ENCODE peak calls at places on chromosomes 2 and 18, in four cellular contexts. U is IMR-90, G is nephron progenitor cell, L is HCT116. P is an unnamed sample.

GRCh38 chr2:109229094-109229675 is 100.2 kb downstream of the SH3RF3 start:
- DNase-seq in U (no peak), G (no peak), L (no peak), P (no peak)

GRCh38 chr2:44722002-44722625 is 219.4 kb upstream of the SIX3 start:
- DNase-seq in U (no peak), G (no peak), L (no peak), P (no peak)

GRCh38 chr2:156464106-156464505 is 27.9 kb downstream of the GPD2 start:
- DNase-seq in U (peak), G (no peak), L (no peak), P (no peak)

GRCh38 chr2:161824226-161824625 is 200.0 kb downstream of the SLC4A10 start:
- DNase-seq in U (no peak), G (no peak), L (no peak), P (no peak)

GRCh38 chr2:108069515-108070310 is 83.4 kb downstream of the SLC5A7 start:
- DNase-seq in U (no peak), G (no peak), L (no peak), P (no peak)

GRCh38 chr2:115165529-115166109 is 723.2 kb downstream of the DPP10 start:
- DNase-seq in U (peak), G (peak), L (no peak), P (peak)

GRCh38 chr2:58606799-58607198 is 365.7 kb upstream of the FANCL start:
- DNase-seq in U (peak), G (no peak), L (no peak), P (no peak)

GRCh38 chr18:57466307-57466706 is 31.1 kb downstream of the ONECUT2 start:
- DNase-seq in U (no peak), G (no peak), L (no peak), P (no peak)

GRCh38 chr18:79797518-79798345 is at the start of gene KCNG2:
- DNase-seq in U (no peak), G (peak), L (no peak), P (peak)

GRCh38 chr2:85599468-85600234 is 2.8 kb downstream of the TMEM150A start:
- DNase-seq in U (no peak), G (no peak), L (no peak), P (no peak)

GRCh38 chr18:33826151-33826550 is 248.1 kb downstream of the ASXL3 start:
- DNase-seq in U (no peak), G (no peak), L (no peak), P (no peak)

GRCh38 chr2:47271054-47272000 is 116.2 kb upstream of the STPG4 start:
- DNase-seq in U (no peak), G (no peak), L (no peak), P (no peak)

GRCh38 chr2:26668041-26668440 is 24.5 kb upstream of the KCNK3 start:
- DNase-seq in U (no peak), G (no peak), L (no peak), P (no peak)

GRCh38 chr18:54466248-54467005 is 108.7 kb downstream of the C18orf54 start:
- DNase-seq in U (no peak), G (no peak), L (no peak), P (no peak)

GRCh38 chr2:226579519-226579918 is 220.1 kb downstream of the IRS1 start:
- DNase-seq in U (peak), G (no peak), L (no peak), P (no peak)

GRCh38 chr2:147364597-147364996 is 480.2 kb upstream of the ACVR2A start:
- DNase-seq in U (no peak), G (no peak), L (no peak), P (peak)

GRCh38 chr2:229313591-229313990 is 42.5 kb upstream of the PID1 start:
- DNase-seq in U (peak), G (no peak), L (no peak), P (no peak)

GRCh38 chr18:58671941-58672565 is 788 bp downstream of the MALT1 start:
- DNase-seq in U (peak), G (no peak), L (no peak), P (peak)

GRCh38 chr2:69667805-69668382 is 24.4 kb upstream of the AAK1 start:
- DNase-seq in U (peak), G (no peak), L (no peak), P (no peak)

GRCh38 chr2:132582360-132582759 is 87.6 kb downstream of the LYPD1 start:
- DNase-seq in U (peak), G (no peak), L (no peak), P (no peak)

GRCh38 chr2:241811952-241812729 is 3.1 kb downstream of the NEU4 start:
- DNase-seq in U (no peak), G (no peak), L (no peak), P (peak)

GRCh38 chr2:158297120-158297519 is 159.4 kb downstream of the CCDC148 start:
- DNase-seq in U (no peak), G (no peak), L (no peak), P (no peak)

GRCh38 chr2:225889452-225889851 is 489.9 kb downstream of the NYAP2 start:
- DNase-seq in U (peak), G (no peak), L (peak), P (peak)

GRCh38 chr2:54838585-54839035 is 115.1 kb downstream of the EML6 start:
- DNase-seq in U (peak), G (peak), L (peak), P (peak)

GRCh38 chr18:59286341-59286740 is 13.1 kb upstream of the RAX start:
- DNase-seq in U (no peak), G (no peak), L (no peak), P (no peak)

GRCh38 chr2:200408428-200409311 is 101.2 kb downstream of the KCTD18 start:
- DNase-seq in U (peak), G (peak), L (peak), P (no peak)

GRCh38 chr18:61697306-61697909 is 195.4 kb downstream of the RNF152 start:
- DNase-seq in U (no peak), G (no peak), L (no peak), P (no peak)

GRCh38 chr18:69631281-69631680 is 230.6 kb downstream of the DOK6 start:
- DNase-seq in U (no peak), G (no peak), L (no peak), P (no peak)

GRCh38 chr2:56671973-56672569 is 488.3 kb downstream of the CCDC85A start:
- DNase-seq in U (no peak), G (no peak), L (no peak), P (no peak)

GRCh38 chr18:56650056-56650455 is 1.1 kb upstream of the WDR7 start:
- DNase-seq in U (peak), G (no peak), L (no peak), P (no peak)

GRCh38 chr18:61891271-61891670 is 1.5 kb downstream of the RNF152 start:
- DNase-seq in U (no peak), G (no peak), L (no peak), P (no peak)

GRCh38 chr2:40332096-40332826 is 119.6 kb downstream of the SLC8A1 start:
- DNase-seq in U (peak), G (no peak), L (no peak), P (no peak)

GRCh38 chr2:158460632-158461297 is 4.0 kb downstream of the PKP4 start:
- DNase-seq in U (no peak), G (no peak), L (no peak), P (no peak)

GRCh38 chr2:121731366-121731765 is 5.3 kb downstream of the NIFK start:
- DNase-seq in U (no peak), G (no peak), L (no peak), P (no peak)

GRCh38 chr2:121736140-121736461 is 574 bp downstream of the NIFK start:
- DNase-seq in U (no peak), G (no peak), L (no peak), P (no peak)

GRCh38 chr2:121736462-121737336 is at the start of gene NIFK:
- DNase-seq in U (peak), G (peak), L (peak), P (peak)

GRCh38 chr2:121740973-121741372 is 4.3 kb upstream of the NIFK start:
- DNase-seq in U (no peak), G (no peak), L (no peak), P (no peak)

DNA sequence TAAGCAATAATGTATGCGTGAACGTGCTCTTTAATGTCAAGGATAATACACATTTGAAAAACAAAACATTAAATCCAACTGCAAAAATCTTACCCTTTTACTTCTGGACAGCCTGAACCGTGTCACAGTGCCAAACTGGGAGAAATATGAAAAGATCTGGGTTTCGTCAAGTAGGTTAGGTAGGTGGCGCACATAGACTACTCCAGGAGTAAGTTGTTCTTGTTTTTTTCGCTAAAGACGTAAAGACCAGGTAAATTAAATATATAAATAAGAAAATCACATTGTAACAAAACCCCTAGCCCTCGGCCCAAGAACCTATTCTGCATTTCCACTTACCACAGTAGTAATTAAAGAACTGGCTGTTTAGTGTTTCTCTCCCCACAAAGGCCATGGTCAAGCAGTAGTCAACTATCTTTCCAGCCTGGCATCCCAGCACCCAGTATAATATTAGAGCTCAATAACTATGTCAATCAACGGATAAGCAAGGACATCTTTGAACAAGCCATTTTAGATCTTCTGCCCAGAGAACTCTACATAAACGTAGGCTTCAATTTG is 1.1 kb downstream of the NIFK start:
- DNase-seq in U (no peak), G (no peak), L (no peak), P (no peak)
- TF ChIP-seq CTCF in U (peak), G (no peak), L (peak), P (peak)

GRCh38 chr2:210617732-210618330 is 61.4 kb downstream of the CPS1 start:
- DNase-seq in U (peak), G (no peak), L (peak), P (no peak)
- TF ChIP-seq CTCF in U (peak), G (peak), L (peak), P (peak)

GRCh38 chr2:191660575-191660974 is 17.4 kb upstream of the NABP1 start:
- DNase-seq in U (no peak), G (no peak), L (no peak), P (no peak)
- TF ChIP-seq CTCF in U (no peak), G (no peak), L (no peak), P (no peak)

DNA sequence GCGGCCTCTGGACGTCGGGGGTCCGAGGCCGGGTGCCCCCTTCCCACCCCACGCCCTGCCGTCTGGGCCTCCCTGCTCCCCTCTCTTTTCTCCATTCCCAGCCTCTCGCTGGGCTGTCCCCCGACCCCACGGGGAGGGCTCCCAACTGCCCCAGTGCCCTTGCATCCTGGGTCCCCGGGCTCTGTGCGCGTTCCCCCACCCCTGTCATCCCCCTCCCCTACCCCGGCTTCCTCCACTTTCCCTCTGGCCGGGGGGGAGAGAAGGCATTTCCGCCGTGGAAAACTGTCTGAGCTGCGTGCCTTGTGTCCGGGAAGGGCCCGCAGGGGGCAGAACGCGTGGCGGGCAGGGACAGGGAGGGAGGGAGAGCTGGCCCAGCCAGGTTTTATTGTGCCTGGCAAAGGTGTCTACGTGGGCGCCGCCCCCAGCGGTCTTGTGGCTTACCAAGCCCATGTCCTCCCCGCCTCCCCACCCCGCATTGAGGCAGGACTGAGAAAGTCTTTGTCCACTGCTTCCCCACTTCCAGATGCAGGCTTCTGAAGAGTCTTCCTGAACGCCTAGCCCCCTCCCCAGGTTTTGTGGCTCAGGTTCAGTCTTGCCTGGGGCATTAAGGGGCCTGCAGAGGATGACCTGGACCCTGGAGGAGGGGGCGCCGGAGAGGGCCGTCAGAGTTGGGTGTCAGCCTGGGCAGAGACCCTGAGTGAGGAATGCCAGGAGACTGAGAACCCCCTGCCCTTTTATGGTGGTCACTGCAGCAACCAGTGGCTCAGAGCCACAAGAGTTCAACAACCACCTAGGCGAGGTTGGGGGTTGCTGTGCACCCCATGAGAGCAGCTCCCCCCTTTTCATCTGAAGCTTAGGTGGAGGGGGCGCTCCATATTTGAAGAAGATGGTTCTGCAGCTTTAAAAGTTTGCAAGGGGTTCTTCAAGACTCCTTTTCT is 1.3 kb downstream of the ITM2C start:
- DNase-seq in U (no peak), G (peak), L (no peak), P (no peak)
- TF ChIP-seq CTCF in U (no peak), G (no peak), L (peak), P (no peak)

GRCh38 chr2:120205901-120206581 is 17.2 kb downstream of the TMEM185B start:
- DNase-seq in U (no peak), G (peak), L (no peak), P (no peak)
- TF ChIP-seq CTCF in U (peak), G (peak), L (peak), P (peak)

DNA sequence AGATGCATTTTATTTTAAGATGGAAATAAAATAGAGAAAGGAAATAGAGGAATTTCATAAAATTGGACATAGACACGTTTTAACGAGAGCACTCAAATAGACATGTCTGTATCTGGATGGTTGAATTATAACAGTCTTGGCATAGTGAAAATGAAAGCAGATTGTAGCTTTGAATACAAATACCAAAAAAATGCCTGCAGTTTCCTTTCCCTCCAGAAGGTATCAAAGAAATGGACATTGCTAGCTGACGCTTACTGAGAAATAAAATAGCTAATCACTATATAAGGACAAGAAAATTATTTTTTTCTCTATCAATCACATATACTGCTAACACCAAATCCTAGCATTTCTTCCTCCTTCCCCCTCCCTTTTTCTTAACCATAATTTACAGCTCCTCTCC is 11.4 kb upstream of the MAPRE2 start:
- DNase-seq in U (no peak), G (no peak), L (no peak), P (peak)
- TF ChIP-seq CTCF in U (no peak), G (no peak), L (no peak), P (no peak)

DNA sequence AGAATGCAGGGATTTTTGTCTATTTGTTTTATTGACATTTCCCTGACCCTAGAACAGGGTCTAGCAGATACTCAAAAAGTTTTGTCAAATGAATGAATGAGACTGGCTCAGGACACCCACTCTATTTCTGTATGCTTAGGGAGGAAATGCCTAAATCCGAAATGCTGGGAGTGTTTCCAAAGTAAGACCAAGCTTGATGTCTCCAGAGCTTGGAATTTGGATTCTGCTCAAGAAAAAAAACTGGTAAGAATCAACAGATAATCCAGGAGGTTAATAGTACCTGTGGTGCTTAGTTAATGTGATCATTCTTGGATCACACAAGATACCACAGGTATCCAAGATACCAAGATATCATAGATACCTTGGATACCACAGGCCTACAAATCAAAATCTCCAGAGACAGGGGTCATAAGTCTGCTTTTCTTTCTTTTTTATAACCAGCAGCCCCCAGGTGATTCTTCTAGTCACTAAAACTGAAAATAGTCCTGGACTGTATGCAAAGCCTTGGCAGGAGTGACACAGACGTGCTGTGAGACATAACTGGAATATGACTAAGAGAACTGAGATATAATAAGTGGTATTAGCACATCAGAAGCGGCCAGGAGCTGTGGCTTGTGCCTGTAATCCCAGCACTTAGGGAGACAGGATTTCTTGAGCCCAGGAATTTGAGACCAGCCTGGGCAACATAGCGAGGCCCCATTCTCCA is 39.9 kb upstream of the SP3 start:
- DNase-seq in U (peak), G (no peak), L (no peak), P (no peak)
- TF ChIP-seq CTCF in U (no peak), G (no peak), L (no peak), P (no peak)

DNA sequence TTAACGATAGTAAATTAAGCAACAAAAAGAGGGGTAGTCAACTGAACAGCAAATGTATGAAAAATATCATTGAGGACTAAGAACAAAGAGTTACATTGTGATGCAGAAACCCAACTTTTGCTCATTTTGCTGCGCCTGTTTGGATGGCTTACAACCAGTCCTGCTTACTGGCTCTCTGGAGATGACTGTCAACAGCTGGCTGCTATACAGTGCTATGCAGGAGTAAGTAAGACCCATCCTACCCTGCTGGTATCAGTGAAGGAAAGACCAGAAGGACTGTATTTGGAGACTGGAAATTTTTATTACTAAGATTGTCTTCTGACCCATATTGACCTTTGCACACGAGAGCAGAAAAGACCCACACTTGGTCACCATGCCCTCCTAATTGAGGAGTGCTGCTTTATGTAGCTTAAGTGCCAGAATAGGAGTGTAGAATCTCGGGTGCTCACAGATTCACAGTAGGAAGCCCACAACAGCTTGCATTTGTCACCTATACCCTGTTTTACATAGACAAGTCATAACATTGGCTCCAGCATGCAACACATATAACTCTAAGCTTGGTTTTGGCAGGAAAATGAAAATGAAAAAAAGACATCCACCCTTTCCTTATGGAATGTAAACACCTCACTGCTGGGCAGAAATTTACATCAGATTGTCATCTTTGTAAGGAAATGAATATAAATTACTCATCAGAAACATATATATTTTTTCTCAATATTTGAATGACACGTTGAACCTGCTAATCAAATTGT is 1915.1 kb upstream of the CELF4 start:
- DNase-seq in U (peak), G (no peak), L (no peak), P (no peak)
- TF ChIP-seq CTCF in U (no peak), G (no peak), L (no peak), P (no peak)

P was measured in GM13977.